ENCODE peak calls at places on chromosome 5, in nine cellular contexts. N, Q, C, G, M, W, U, V and F are unnamed samples.

GRCh38 chr5:132408456-132408855 is 38.9 kb downstream of the SLC22A5 start:
- DNase-seq in Q (no peak), G (no peak), N (no peak), U (no peak), W (no peak), C (peak; percentile 36), V (no peak), M (no peak), F (no peak)

GRCh38 chr5:4159681-4160080 is 564.0 kb downstream of the IRX1 start:
- DNase-seq in U (no peak), C (no peak), Q (no peak), M (no peak), G (no peak), N (no peak), V (no peak), W (no peak), F (peak; percentile 11)

GRCh38 chr5:142065273-142065672 is 43.3 kb upstream of the NDFIP1 start:
- DNase-seq in C (no peak), G (no peak), M (peak; percentile 26), W (no peak), U (peak; percentile 22), Q (peak; percentile 31), N (no peak), V (no peak), F (peak; percentile 19)

GRCh38 chr5:110853267-110853666 is 114.5 kb downstream of the SLC25A46 start:
- DNase-seq in G (no peak), W (no peak), U (peak; percentile 27), N (no peak), Q (no peak), M (no peak), V (peak; percentile 36), C (no peak), F (peak; percentile 27)

GRCh38 chr5:131541766-131542165 is 93.3 kb downstream of the RAPGEF6 start:
- DNase-seq in V (no peak), C (no peak), U (no peak), W (no peak), N (no peak), M (no peak), Q (no peak), G (no peak), F (peak; percentile 72)

GRCh38 chr5:180873628-180874520 is 12.8 kb upstream of the ZFP62 start:
- DNase-seq in Q (no peak), V (peak; percentile 20), M (no peak), C (no peak), N (no peak), U (peak; percentile 38), W (no peak), G (peak; percentile 74), F (peak; percentile 50)

GRCh38 chr5:41457094-41457493 is 53.3 kb downstream of the PLCXD3 start:
- DNase-seq in C (no peak), M (no peak), Q (no peak), G (no peak), W (no peak), U (no peak), N (peak; percentile 75), V (no peak), F (no peak)

GRCh38 chr5:166370928-166371690 is 1920.3 kb upstream of the WWC1 start:
- DNase-seq in M (no peak), W (no peak), N (no peak), V (no peak), G (no peak), C (no peak), Q (no peak), U (peak; percentile 62), F (peak; percentile 46)

GRCh38 chr5:147876141-147876540 is 2.4 kb upstream of the SCGB3A2 start:
- DNase-seq in G (no peak), V (no peak), N (no peak), W (no peak), U (no peak), C (no peak), M (no peak), Q (no peak), F (no peak)

GRCh38 chr5:88979244-88979643 is 96.3 kb upstream of the MEF2C start:
- DNase-seq in Q (no peak), G (no peak), W (no peak), C (no peak), M (no peak), V (peak; percentile 53), N (no peak), U (no peak), F (no peak)

GRCh38 chr5:119814655-119815054 is 185.3 kb downstream of the FAM170A start:
- DNase-seq in Q (no peak), G (no peak), N (no peak), V (no peak), W (no peak), M (no peak), U (no peak), C (no peak), F (no peak)

GRCh38 chr5:86500947-86501346 is 116.8 kb upstream of the COX7C start:
- DNase-seq in V (no peak), M (no peak), U (no peak), W (no peak), G (no peak), Q (peak; percentile 3), N (peak; percentile 25), C (no peak), F (peak; percentile 14)

GRCh38 chr5:107404595-107405366 is 266.0 kb downstream of the EFNA5 start:
- DNase-seq in U (no peak), N (no peak), C (no peak), Q (no peak), V (no peak), G (no peak), M (no peak), W (no peak), F (no peak)

GRCh38 chr5:136210259-136210658 is 17.3 kb upstream of the SMIM32 start:
- DNase-seq in N (no peak), G (no peak), U (no peak), Q (no peak), C (no peak), V (no peak), W (no peak), M (no peak), F (no peak)

GRCh38 chr5:42268630-42269029 is 154.6 kb upstream of the GHR start:
- DNase-seq in Q (no peak), C (no peak), W (no peak), M (no peak), G (no peak), V (peak; percentile 14), U (no peak), N (no peak), F (peak; percentile 16)

GRCh38 chr5:30325795-30326194 is 867.7 kb upstream of the CDH6 start:
- DNase-seq in C (no peak), U (no peak), M (no peak), W (no peak), V (no peak), G (no peak), Q (no peak), N (no peak), F (no peak)

GRCh38 chr5:30324083-30324482 is 869.4 kb upstream of the CDH6 start:
- DNase-seq in Q (peak; percentile 13), C (no peak), W (no peak), G (no peak), N (peak; percentile 5), M (peak; percentile 4), U (no peak), V (no peak), F (no peak)
- TF ChIP-seq CTCF in Q (no peak), C (no peak), W (no peak), G (no peak), N (no peak), M (no peak), U (no peak), V (no peak), F (no peak)

DNA sequence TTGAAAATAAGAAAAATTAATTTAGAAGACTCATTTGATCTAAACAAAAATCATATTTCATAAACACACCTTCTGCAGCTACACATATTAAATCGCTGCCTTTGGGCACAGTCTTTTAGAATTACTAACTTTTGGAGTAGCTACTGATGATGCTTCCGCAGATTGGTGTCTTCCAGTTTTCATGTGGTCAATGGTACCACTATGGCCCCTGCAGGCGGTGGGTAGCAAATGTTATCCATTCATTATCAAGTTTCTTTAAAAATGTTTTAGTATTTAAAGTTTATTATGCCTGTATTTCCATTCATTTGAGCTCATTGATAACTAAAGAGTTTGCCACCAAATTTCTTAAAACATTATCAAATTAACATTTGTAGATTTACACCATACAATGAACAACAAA is 122.9 kb upstream of the GRAMD2B start:
- DNase-seq in U (no peak), V (no peak), N (no peak), W (no peak), G (no peak), C (no peak), Q (no peak), M (no peak), F (no peak)
- TF ChIP-seq CTCF in U (no peak), V (no peak), N (no peak), W (no peak), G (no peak), C (no peak), Q (no peak), M (no peak), F (no peak)

GRCh38 chr5:174067499-174067898 is 22.0 kb downstream of the NSG2 start:
- DNase-seq in Q (no peak), G (no peak), M (no peak), N (no peak), C (no peak), W (no peak), U (no peak), V (no peak), F (no peak)

GRCh38 chr5:174078416-174078815 is 32.9 kb downstream of the NSG2 start:
- DNase-seq in U (peak; percentile 21), C (no peak), N (no peak), M (no peak), Q (no peak), W (no peak), G (no peak), V (no peak), F (peak; percentile 21)

GRCh38 chr5:174074369-174074768 is 28.9 kb downstream of the NSG2 start:
- DNase-seq in M (no peak), Q (no peak), U (no peak), V (no peak), N (no peak), G (no peak), C (no peak), W (no peak), F (no peak)

GRCh38 chr5:174071484-174071883 is 26.0 kb downstream of the NSG2 start:
- DNase-seq in V (no peak), C (no peak), Q (no peak), W (no peak), M (no peak), N (no peak), U (no peak), G (no peak), F (no peak)

GRCh38 chr5:174073088-174073487 is 27.6 kb downstream of the NSG2 start:
- DNase-seq in U (no peak), Q (no peak), G (no peak), C (no peak), W (no peak), N (no peak), M (no peak), V (peak; percentile 18), F (no peak)
- TF ChIP-seq CTCF in U (no peak), Q (no peak), G (no peak), C (no peak), W (no peak), N (no peak), M (no peak), V (no peak), F (no peak)

DNA sequence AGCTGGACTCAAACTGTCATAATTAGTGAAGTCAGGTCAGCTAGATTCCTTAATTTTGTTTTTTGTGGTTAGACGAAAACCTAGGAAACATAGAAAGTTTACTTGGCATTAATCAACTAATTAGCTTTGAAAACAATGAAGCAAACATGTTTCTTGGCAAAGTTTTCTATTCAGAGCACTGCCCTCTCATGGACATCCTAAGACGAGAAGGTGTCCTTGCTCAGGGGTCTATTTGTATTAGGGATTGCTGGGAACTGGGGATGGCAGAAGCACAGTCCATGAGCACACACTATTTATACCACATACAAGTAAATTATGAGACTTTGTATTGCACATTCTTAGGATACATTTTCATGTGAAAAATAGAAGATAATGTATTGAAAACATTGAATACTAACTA is 49.7 kb downstream of the POC5 start:
- DNase-seq in C (no peak), Q (no peak), M (no peak), V (no peak), W (no peak), G (no peak), N (no peak), U (no peak), F (no peak)
- TF ChIP-seq CTCF in C (no peak), Q (no peak), M (no peak), V (no peak), W (no peak), G (no peak), N (no peak), U (peak; percentile 19), F (no peak)